ENCODE peak calls at places on chromosomes 7 and 10, in seven cellular contexts. One of them, this sample, is unnamed.

GRCh38 chr10:71134732-71135211 is 77.6 kb upstream of the UNC5B start:
- DNase-seq in astrocyte of the spinal cord: no peak
- DNase-seq in Peyer's patch: no peak
- DNase-seq in fibroblast of lung: no peak
- DNase-seq in cardiac muscle cell: no peak
- DNase-seq in lower leg skin: no peak
- DNase-seq in heart right ventricle: no peak
- DNase-seq in this sample: no peak

GRCh38 chr10:46286991-46287693 is at the start of gene ANTXRL:
- DNase-seq in astrocyte of the spinal cord: no peak
- DNase-seq in Peyer's patch: no peak
- DNase-seq in fibroblast of lung: no peak
- DNase-seq in cardiac muscle cell: no peak
- DNase-seq in lower leg skin: no peak
- DNase-seq in heart right ventricle: no peak
- DNase-seq in this sample: no peak

GRCh38 chr7:23410446-23411183 is 59.7 kb downstream of the IGF2BP3 start:
- DNase-seq in astrocyte of the spinal cord: no peak
- DNase-seq in Peyer's patch: no peak
- DNase-seq in fibroblast of lung: no peak
- DNase-seq in cardiac muscle cell: no peak
- DNase-seq in lower leg skin: no peak
- DNase-seq in heart right ventricle: no peak
- DNase-seq in this sample: no peak

GRCh38 chr7:77309714-77310220 is 106.4 kb downstream of the GSAP start:
- DNase-seq in astrocyte of the spinal cord: no peak
- DNase-seq in Peyer's patch: no peak
- DNase-seq in fibroblast of lung: no peak
- DNase-seq in cardiac muscle cell: no peak
- DNase-seq in lower leg skin: no peak
- DNase-seq in heart right ventricle: no peak
- DNase-seq in this sample: no peak

GRCh38 chr7:157787275-157787701 is 450.5 kb downstream of the DNAJB6 start:
- DNase-seq in astrocyte of the spinal cord: no peak
- DNase-seq in Peyer's patch: no peak
- DNase-seq in fibroblast of lung: no peak
- DNase-seq in cardiac muscle cell: no peak
- DNase-seq in lower leg skin: no peak
- DNase-seq in heart right ventricle: no peak
- DNase-seq in this sample: no peak

GRCh38 chr7:76394962-76395361 is 14.5 kb downstream of the SSC4D start:
- DNase-seq in astrocyte of the spinal cord: no peak
- DNase-seq in Peyer's patch: no peak
- DNase-seq in fibroblast of lung: no peak
- DNase-seq in cardiac muscle cell: no peak
- DNase-seq in lower leg skin: no peak
- DNase-seq in heart right ventricle: no peak
- DNase-seq in this sample: no peak

GRCh38 chr7:36784991-36785940 is 61.0 kb upstream of the AOAH start:
- DNase-seq in astrocyte of the spinal cord: no peak
- DNase-seq in Peyer's patch: peak
- DNase-seq in fibroblast of lung: no peak
- DNase-seq in cardiac muscle cell: no peak
- DNase-seq in lower leg skin: peak
- DNase-seq in heart right ventricle: peak
- DNase-seq in this sample: peak

GRCh38 chr7:23467731-23468720 is 2.3 kb downstream of the IGF2BP3 start:
- DNase-seq in astrocyte of the spinal cord: peak
- DNase-seq in Peyer's patch: no peak
- DNase-seq in fibroblast of lung: peak
- DNase-seq in cardiac muscle cell: peak
- DNase-seq in lower leg skin: no peak
- DNase-seq in heart right ventricle: no peak
- DNase-seq in this sample: no peak

GRCh38 chr10:87626422-87626892 is 33.2 kb upstream of the PAPSS2 start:
- DNase-seq in astrocyte of the spinal cord: no peak
- DNase-seq in Peyer's patch: no peak
- DNase-seq in fibroblast of lung: no peak
- DNase-seq in cardiac muscle cell: peak
- DNase-seq in lower leg skin: no peak
- DNase-seq in heart right ventricle: no peak
- DNase-seq in this sample: no peak

GRCh38 chr7:149625947-149626392 is 128.4 kb upstream of the ZNF746 start:
- DNase-seq in astrocyte of the spinal cord: no peak
- DNase-seq in Peyer's patch: no peak
- DNase-seq in fibroblast of lung: peak
- DNase-seq in cardiac muscle cell: no peak
- DNase-seq in lower leg skin: no peak
- DNase-seq in heart right ventricle: no peak
- DNase-seq in this sample: no peak

GRCh38 chr7:36388423-36388822 is 1.2 kb upstream of the ANLN start:
- DNase-seq in astrocyte of the spinal cord: no peak
- DNase-seq in Peyer's patch: no peak
- DNase-seq in fibroblast of lung: no peak
- DNase-seq in cardiac muscle cell: no peak
- DNase-seq in lower leg skin: no peak
- DNase-seq in heart right ventricle: no peak
- DNase-seq in this sample: no peak

GRCh38 chr7:76372984-76373833 is 14.4 kb upstream of the YWHAG start:
- DNase-seq in astrocyte of the spinal cord: peak
- DNase-seq in Peyer's patch: no peak
- DNase-seq in fibroblast of lung: peak
- DNase-seq in cardiac muscle cell: no peak
- DNase-seq in lower leg skin: no peak
- DNase-seq in heart right ventricle: no peak
- DNase-seq in this sample: no peak

GRCh38 chr7:129493555-129493954 is 8.8 kb upstream of the SMKR1 start:
- DNase-seq in astrocyte of the spinal cord: no peak
- DNase-seq in Peyer's patch: no peak
- DNase-seq in fibroblast of lung: peak
- DNase-seq in cardiac muscle cell: no peak
- DNase-seq in lower leg skin: no peak
- DNase-seq in heart right ventricle: no peak
- DNase-seq in this sample: no peak
- H3K4me3 ChIP-seq in astrocyte of the spinal cord: no peak
- H3K4me3 ChIP-seq in Peyer's patch: no peak
- H3K4me3 ChIP-seq in fibroblast of lung: no peak
- H3K4me3 ChIP-seq in cardiac muscle cell: no peak
- H3K4me3 ChIP-seq in lower leg skin: no peak
- H3K4me3 ChIP-seq in heart right ventricle: no peak
- H3K4me3 ChIP-seq in this sample: no peak

GRCh38 chr10:103852189-103852711 is 3.1 kb downstream of the SH3PXD2A start:
- DNase-seq in astrocyte of the spinal cord: peak
- DNase-seq in Peyer's patch: no peak
- DNase-seq in fibroblast of lung: peak
- DNase-seq in cardiac muscle cell: no peak
- DNase-seq in lower leg skin: no peak
- DNase-seq in heart right ventricle: peak
- DNase-seq in this sample: no peak
- H3K4me3 ChIP-seq in astrocyte of the spinal cord: no peak
- H3K4me3 ChIP-seq in Peyer's patch: no peak
- H3K4me3 ChIP-seq in fibroblast of lung: peak
- H3K4me3 ChIP-seq in cardiac muscle cell: peak
- H3K4me3 ChIP-seq in lower leg skin: no peak
- H3K4me3 ChIP-seq in heart right ventricle: no peak
- H3K4me3 ChIP-seq in this sample: no peak

DNA sequence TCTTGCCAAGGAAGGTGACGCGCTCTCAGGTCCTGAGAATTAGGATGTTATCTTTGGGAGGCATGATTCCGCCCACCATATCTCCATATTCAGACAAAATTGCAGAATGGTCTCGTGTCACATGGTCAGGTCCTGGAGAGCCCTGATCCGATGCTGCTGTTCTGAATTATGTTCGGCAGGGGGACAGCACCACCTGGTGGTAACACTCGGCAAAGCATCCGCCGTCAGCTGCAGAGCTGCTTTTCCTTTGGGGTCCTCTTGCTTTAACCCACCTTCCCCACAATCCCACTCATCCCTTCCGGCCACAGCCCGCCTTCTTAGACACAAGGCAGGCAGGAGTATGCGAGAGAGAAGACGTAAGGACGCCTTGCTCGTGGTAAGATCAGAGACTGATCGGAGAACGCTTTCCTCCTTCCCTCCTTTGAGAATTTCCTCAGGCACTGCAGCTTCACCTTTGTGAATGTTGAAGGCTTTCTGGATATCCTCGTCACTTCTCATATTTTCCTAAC is 327.8 kb upstream of the C7orf33 start:
- DNase-seq in astrocyte of the spinal cord: peak
- DNase-seq in Peyer's patch: peak
- DNase-seq in fibroblast of lung: peak
- DNase-seq in cardiac muscle cell: peak
- DNase-seq in lower leg skin: peak
- DNase-seq in heart right ventricle: peak
- DNase-seq in this sample: peak
- H3K4me3 ChIP-seq in astrocyte of the spinal cord: no peak
- H3K4me3 ChIP-seq in Peyer's patch: no peak
- H3K4me3 ChIP-seq in fibroblast of lung: no peak
- H3K4me3 ChIP-seq in cardiac muscle cell: no peak
- H3K4me3 ChIP-seq in lower leg skin: no peak
- H3K4me3 ChIP-seq in heart right ventricle: no peak
- H3K4me3 ChIP-seq in this sample: no peak

DNA sequence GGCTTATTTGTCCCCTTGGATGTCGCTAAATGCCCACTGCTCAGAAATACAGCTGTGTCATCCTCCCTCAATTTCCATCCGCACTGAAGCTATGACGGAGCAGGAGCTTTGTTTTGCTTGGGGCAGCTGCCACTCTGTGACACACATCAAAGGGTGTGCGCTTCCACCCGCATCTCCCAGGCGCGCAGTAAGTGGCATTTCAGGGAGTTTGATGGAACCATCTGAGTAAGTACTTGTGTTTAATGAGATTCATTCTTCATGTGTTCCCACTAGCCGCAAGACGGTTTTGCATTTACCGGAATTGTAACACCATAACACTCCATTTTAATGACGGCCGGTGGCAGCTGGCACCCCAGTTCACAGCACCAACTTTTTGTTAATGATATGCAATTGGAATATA is 103.8 kb upstream of the PARD3 start:
- DNase-seq in astrocyte of the spinal cord: no peak
- DNase-seq in Peyer's patch: no peak
- DNase-seq in fibroblast of lung: no peak
- DNase-seq in cardiac muscle cell: no peak
- DNase-seq in lower leg skin: no peak
- DNase-seq in heart right ventricle: no peak
- DNase-seq in this sample: no peak
- H3K4me3 ChIP-seq in astrocyte of the spinal cord: no peak
- H3K4me3 ChIP-seq in Peyer's patch: no peak
- H3K4me3 ChIP-seq in fibroblast of lung: no peak
- H3K4me3 ChIP-seq in cardiac muscle cell: no peak
- H3K4me3 ChIP-seq in lower leg skin: no peak
- H3K4me3 ChIP-seq in heart right ventricle: no peak
- H3K4me3 ChIP-seq in this sample: no peak

GRCh38 chr7:141699860-141700259 is 2.1 kb downstream of the DENND11 start:
- DNase-seq in astrocyte of the spinal cord: no peak
- DNase-seq in Peyer's patch: no peak
- DNase-seq in fibroblast of lung: no peak
- DNase-seq in cardiac muscle cell: no peak
- DNase-seq in lower leg skin: no peak
- DNase-seq in heart right ventricle: no peak
- DNase-seq in this sample: no peak

GRCh38 chr7:141701489-141702046 is 398 bp downstream of the DENND11 start:
- DNase-seq in astrocyte of the spinal cord: no peak
- DNase-seq in Peyer's patch: peak
- DNase-seq in fibroblast of lung: peak
- DNase-seq in cardiac muscle cell: peak
- DNase-seq in lower leg skin: no peak
- DNase-seq in heart right ventricle: peak
- DNase-seq in this sample: peak

GRCh38 chr7:141700848-141701371 is 1.1 kb downstream of the DENND11 start:
- DNase-seq in astrocyte of the spinal cord: no peak
- DNase-seq in Peyer's patch: no peak
- DNase-seq in fibroblast of lung: no peak
- DNase-seq in cardiac muscle cell: peak
- DNase-seq in lower leg skin: no peak
- DNase-seq in heart right ventricle: peak
- DNase-seq in this sample: no peak

GRCh38 chr7:141702047-141702567 is at the start of gene DENND11:
- DNase-seq in astrocyte of the spinal cord: no peak
- DNase-seq in Peyer's patch: peak
- DNase-seq in fibroblast of lung: peak
- DNase-seq in cardiac muscle cell: peak
- DNase-seq in lower leg skin: no peak
- DNase-seq in heart right ventricle: peak
- DNase-seq in this sample: no peak

GRCh38 chr7:141700291-141700847 is 1.6 kb downstream of the DENND11 start:
- DNase-seq in astrocyte of the spinal cord: no peak
- DNase-seq in Peyer's patch: no peak
- DNase-seq in fibroblast of lung: no peak
- DNase-seq in cardiac muscle cell: no peak
- DNase-seq in lower leg skin: no peak
- DNase-seq in heart right ventricle: no peak
- DNase-seq in this sample: no peak
- H3K4me3 ChIP-seq in astrocyte of the spinal cord: no peak
- H3K4me3 ChIP-seq in Peyer's patch: no peak
- H3K4me3 ChIP-seq in fibroblast of lung: no peak
- H3K4me3 ChIP-seq in cardiac muscle cell: peak
- H3K4me3 ChIP-seq in lower leg skin: no peak
- H3K4me3 ChIP-seq in heart right ventricle: no peak
- H3K4me3 ChIP-seq in this sample: no peak

GRCh38 chr7:120583835-120584586 is 273.9 kb downstream of the TSPAN12 start:
- DNase-seq in astrocyte of the spinal cord: peak
- DNase-seq in Peyer's patch: no peak
- DNase-seq in fibroblast of lung: peak
- DNase-seq in cardiac muscle cell: no peak
- DNase-seq in lower leg skin: no peak
- DNase-seq in heart right ventricle: no peak
- DNase-seq in this sample: no peak

GRCh38 chr7:120587281-120587680 is 270.7 kb downstream of the TSPAN12 start:
- DNase-seq in astrocyte of the spinal cord: no peak
- DNase-seq in Peyer's patch: no peak
- DNase-seq in fibroblast of lung: no peak
- DNase-seq in cardiac muscle cell: no peak
- DNase-seq in lower leg skin: no peak
- DNase-seq in heart right ventricle: no peak
- DNase-seq in this sample: no peak

GRCh38 chr7:120588862-120589261 is 269.1 kb downstream of the TSPAN12 start:
- DNase-seq in astrocyte of the spinal cord: no peak
- DNase-seq in Peyer's patch: no peak
- DNase-seq in fibroblast of lung: no peak
- DNase-seq in cardiac muscle cell: no peak
- DNase-seq in lower leg skin: no peak
- DNase-seq in heart right ventricle: no peak
- DNase-seq in this sample: no peak

GRCh38 chr7:120588411-120588810 is 269.5 kb downstream of the TSPAN12 start:
- DNase-seq in astrocyte of the spinal cord: no peak
- DNase-seq in Peyer's patch: no peak
- DNase-seq in fibroblast of lung: peak
- DNase-seq in cardiac muscle cell: no peak
- DNase-seq in lower leg skin: no peak
- DNase-seq in heart right ventricle: no peak
- DNase-seq in this sample: no peak

GRCh38 chr7:120586561-120586960 is 271.4 kb downstream of the TSPAN12 start:
- DNase-seq in astrocyte of the spinal cord: no peak
- DNase-seq in Peyer's patch: no peak
- DNase-seq in fibroblast of lung: no peak
- DNase-seq in cardiac muscle cell: no peak
- DNase-seq in lower leg skin: no peak
- DNase-seq in heart right ventricle: no peak
- DNase-seq in this sample: no peak
- H3K4me3 ChIP-seq in astrocyte of the spinal cord: no peak
- H3K4me3 ChIP-seq in Peyer's patch: no peak
- H3K4me3 ChIP-seq in fibroblast of lung: no peak
- H3K4me3 ChIP-seq in cardiac muscle cell: no peak
- H3K4me3 ChIP-seq in lower leg skin: no peak
- H3K4me3 ChIP-seq in heart right ventricle: no peak
- H3K4me3 ChIP-seq in this sample: no peak